ENCODE peak calls at places on chromosomes 3 and 15, in six cellular contexts. O is astrocyte, K is fibroblast of pulmonary artery, R is uterus, E is GM10248, P is cardiac muscle cell. L is an unnamed sample.

GRCh38 chr3:147387550-147388394 is 18.6 kb downstream of the ZIC4 start:
- DNase-seq in O (no peak), K (no peak), R (no peak), E (no peak), P (no peak), L (no peak)

GRCh38 chr15:58472821-58473581 is 41.2 kb downstream of the LIPC start:
- DNase-seq in O (peak), K (peak), R (no peak), E (no peak), P (no peak), L (no peak)

GRCh38 chr3:161946443-161946960 is 449.9 kb downstream of the OTOL1 start:
- DNase-seq in O (no peak), K (no peak), R (no peak), E (no peak), P (no peak), L (no peak)

GRCh38 chr3:5729852-5730251 is 542.3 kb downstream of the EDEM1 start:
- DNase-seq in O (no peak), K (no peak), R (no peak), E (no peak), P (no peak), L (no peak)

GRCh38 chr15:67142142-67143092 is 77.0 kb downstream of the SMAD3 start:
- DNase-seq in O (peak), K (peak), R (peak), E (no peak), P (peak), L (no peak)

GRCh38 chr15:27358751-27359434 is 387.9 kb downstream of the GABRG3 start:
- DNase-seq in O (peak), K (peak), R (no peak), E (no peak), P (peak), L (no peak)

GRCh38 chr3:46934508-46935167 is 41.9 kb downstream of the CCDC12 start:
- DNase-seq in O (no peak), K (peak), R (peak), E (no peak), P (peak), L (no peak)

GRCh38 chr3:57691411-57692133 is 1.3 kb downstream of the DENND6A start:
- DNase-seq in O (no peak), K (peak), R (no peak), E (no peak), P (no peak), L (no peak)

GRCh38 chr3:14834121-14834520 is 15.4 kb downstream of the FGD5 start:
- DNase-seq in O (no peak), K (no peak), R (no peak), E (no peak), P (no peak), L (no peak)

GRCh38 chr3:135246027-135246426 is 451.0 kb downstream of the EPHB1 start:
- DNase-seq in O (no peak), K (no peak), R (no peak), E (no peak), P (no peak), L (no peak)
- TF ChIP-seq CTCF in O (no peak), K (no peak), R (no peak), E (no peak), P (no peak), L (peak)

GRCh38 chr3:39107056-39107873 is at the start of the genes GORASP1 and TTC21A:
- DNase-seq in O (peak), K (peak), R (peak), E (peak), P (peak), L (peak)
- TF ChIP-seq CTCF in O (no peak), K (no peak), R (no peak), E (no peak), P (no peak), L (no peak)

DNA sequence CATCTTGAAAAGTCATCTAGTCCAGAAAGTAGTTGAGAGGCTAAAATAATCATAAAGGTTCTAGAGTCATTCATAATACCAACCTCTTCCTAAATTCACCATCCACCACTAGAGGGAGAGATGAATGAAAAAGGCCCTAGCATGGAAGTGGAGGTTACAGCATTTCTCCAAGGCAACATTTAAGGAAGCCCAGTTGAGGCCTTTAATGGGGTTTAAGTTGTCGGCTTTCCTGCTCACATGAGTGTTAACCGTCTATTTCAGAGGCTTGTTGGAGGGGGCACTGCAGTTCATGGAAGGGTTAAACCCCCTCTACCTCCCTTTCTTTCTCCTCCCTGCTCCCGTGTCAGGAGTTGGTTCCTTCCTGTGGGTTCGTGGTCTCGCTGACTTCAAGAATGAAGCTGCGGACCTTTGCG is 3.8 kb upstream of the SLCO3A1 start:
- DNase-seq in O (peak), K (peak), R (no peak), E (no peak), P (peak), L (no peak)
- TF ChIP-seq CTCF in O (peak), K (peak), R (peak), E (no peak), P (peak), L (peak)

GRCh38 chr3:67593761-67594234 is 60.6 kb downstream of the SUCLG2 start:
- DNase-seq in O (peak), K (peak), R (no peak), E (no peak), P (no peak), L (no peak)
- TF ChIP-seq CTCF in O (no peak), K (peak), R (no peak), E (no peak), P (peak), L (no peak)

GRCh38 chr15:94040523-94041248 is 190.7 kb upstream of the MCTP2 start:
- DNase-seq in O (peak), K (no peak), R (no peak), E (no peak), P (no peak), L (no peak)
- TF ChIP-seq CTCF in O (no peak), K (no peak), R (no peak), E (no peak), P (no peak), L (no peak)

DNA sequence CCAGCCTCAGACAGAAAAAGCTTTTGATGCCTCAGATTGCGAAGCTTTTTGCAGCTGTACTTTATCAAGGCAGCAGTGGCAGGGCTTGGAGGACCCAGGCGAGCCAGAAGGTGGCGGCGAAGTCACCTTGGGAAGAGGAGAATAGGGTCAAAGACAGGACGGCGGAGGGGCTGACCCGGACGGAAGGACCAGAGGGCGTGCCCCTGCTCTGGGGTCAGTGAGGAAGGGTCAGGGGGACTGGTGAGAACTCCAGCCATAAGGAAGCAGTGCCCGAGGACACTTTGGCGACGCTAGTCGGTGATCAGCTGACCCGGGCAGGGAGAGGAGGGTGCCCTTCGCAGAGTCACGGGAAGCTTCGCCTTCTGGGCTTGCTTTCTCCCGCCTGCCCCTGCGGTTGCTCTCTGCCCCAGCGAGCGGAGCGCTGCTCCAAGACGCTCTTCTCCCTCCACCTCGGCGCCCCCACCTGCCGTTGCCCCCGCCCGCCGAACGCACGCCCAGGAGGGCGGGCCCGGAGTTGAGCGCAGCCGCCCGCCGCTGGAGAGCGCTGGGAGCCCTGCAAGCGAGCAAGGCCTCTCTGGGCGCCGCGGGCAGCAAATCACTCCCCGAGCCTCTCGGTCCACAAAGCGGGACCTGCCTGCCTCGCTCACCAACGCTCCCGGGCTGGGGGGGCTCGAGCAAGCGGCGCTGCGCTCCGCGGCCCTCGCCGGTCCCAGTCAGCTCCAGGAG is 1.4 kb downstream of the CADPS start:
- DNase-seq in O (peak), K (no peak), R (no peak), E (peak), P (peak), L (peak)
- TF ChIP-seq CTCF in O (no peak), K (no peak), R (no peak), E (no peak), P (no peak), L (peak)

DNA sequence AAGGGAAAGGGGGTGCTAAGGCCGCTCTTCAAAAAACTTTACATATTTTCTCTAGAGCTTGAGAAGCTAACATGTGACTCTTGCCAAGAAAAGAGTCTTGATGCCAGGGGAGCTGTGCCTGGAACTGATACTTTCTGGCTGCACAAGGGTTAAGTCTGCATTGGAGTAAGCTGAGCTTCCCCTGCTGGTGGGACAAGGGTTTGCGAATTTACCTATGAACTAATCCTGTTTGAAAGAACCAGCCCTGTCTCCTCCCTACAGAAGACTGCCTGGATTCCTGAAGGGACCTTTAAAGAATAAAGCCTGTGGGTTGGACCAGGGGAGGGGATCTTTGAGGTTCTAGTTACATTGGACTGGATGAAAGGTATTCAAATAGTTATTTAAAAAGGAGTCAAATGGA is 58.3 kb upstream of the EPHA3 start:
- DNase-seq in O (no peak), K (no peak), R (no peak), E (no peak), P (peak), L (no peak)
- TF ChIP-seq CTCF in O (peak), K (no peak), R (no peak), E (no peak), P (peak), L (no peak)

GRCh38 chr3:69853033-69853432 is 113.8 kb downstream of the MITF start:
- DNase-seq in O (no peak), K (no peak), R (no peak), E (no peak), P (no peak), L (no peak)

GRCh38 chr3:69861556-69861955 is 122.3 kb downstream of the MITF start:
- DNase-seq in O (no peak), K (no peak), R (no peak), E (no peak), P (no peak), L (no peak)

GRCh38 chr3:69850849-69851248 is 111.6 kb downstream of the MITF start:
- DNase-seq in O (no peak), K (no peak), R (no peak), E (no peak), P (no peak), L (no peak)

GRCh38 chr3:69856965-69857364 is 117.7 kb downstream of the MITF start:
- DNase-seq in O (no peak), K (no peak), R (no peak), E (no peak), P (peak), L (no peak)

GRCh38 chr3:69855436-69856162 is 116.3 kb downstream of the MITF start:
- DNase-seq in O (peak), K (peak), R (no peak), E (no peak), P (peak), L (no peak)
- TF ChIP-seq CTCF in O (peak), K (peak), R (no peak), E (no peak), P (peak), L (no peak)